ENCODE peak calls at places on chromosome 19, in six cellular contexts. M is mesendoderm, G is H1, Z is IMR-90, Y is neuronal stem cell, H is trophoblast cell. N is an unnamed sample.

GRCh38 chr19:29512748-29513147 is 13.0 kb upstream of the VSTM2B start:
- DNase-seq in M (no peak), G (no peak), Z (no peak), Y (no peak), H (no peak), N (no peak)

GRCh38 chr19:13574933-13575332 is 68.7 kb upstream of the CACNA1A start:
- DNase-seq in M (peak; percentile 36), G (no peak), Z (peak; percentile 39), Y (no peak), H (no peak), N (peak; percentile 45)

GRCh38 chr19:51595190-51595589 is 24.1 kb downstream of the ZNF175 start:
- DNase-seq in M (no peak), G (no peak), Z (no peak), Y (no peak), H (no peak), N (no peak)

GRCh38 chr19:19064811-19065745 is 1.3 kb downstream of the SLC25A42 start:
- DNase-seq in M (no peak), G (no peak), Z (no peak), Y (no peak), H (no peak), N (no peak)

GRCh38 chr19:24140099-24140498 is 53.1 kb downstream of the ZNF254 start:
- DNase-seq in M (no peak), G (no peak), Z (peak; percentile 96), Y (no peak), H (peak; percentile 49), N (no peak)

GRCh38 chr19:46639356-46640061 is 3.5 kb upstream of the GNG8 start:
- DNase-seq in M (peak; percentile 74), G (no peak), Z (peak; percentile 58), Y (no peak), H (no peak), N (no peak)

GRCh38 chr19:30093966-30094770 is 152.1 kb downstream of the URI1 start:
- DNase-seq in M (no peak), G (no peak), Z (no peak), Y (no peak), H (no peak), N (no peak)

GRCh38 chr19:18701250-18701608 is 17.7 kb downstream of the CRTC1 start:
- DNase-seq in M (no peak), G (no peak), Z (no peak), Y (no peak), H (no peak), N (no peak)

GRCh38 chr19:46967578-46968018 is 52.0 kb upstream of the NPAS1 start:
- DNase-seq in M (no peak), G (no peak), Z (no peak), Y (no peak), H (no peak), N (no peak)

GRCh38 chr19:8973501-8974091 is 36.6 kb downstream of the MUC16 start:
- DNase-seq in M (peak; percentile 40), G (no peak), Z (no peak), Y (no peak), H (peak; percentile 13), N (no peak)

GRCh38 chr19:40006273-40006691 is 9.4 kb downstream of the ZNF546 start:
- DNase-seq in M (no peak), G (no peak), Z (peak; percentile 95), Y (no peak), H (no peak), N (no peak)

GRCh38 chr19:39996218-39996810 is 546 bp upstream of the ZNF546 start:
- DNase-seq in M (no peak), G (no peak), Z (peak; percentile 70), Y (no peak), H (no peak), N (no peak)

GRCh38 chr19:46821512-46822359 is 28.9 kb downstream of the AP2S1 start:
- DNase-seq in M (no peak), G (no peak), Z (no peak), Y (no peak), H (no peak), N (peak; percentile 41)

GRCh38 chr19:18456974-18457373 is 19.0 kb upstream of the ISYNA1 start:
- DNase-seq in M (no peak), G (no peak), Z (no peak), Y (no peak), H (no peak), N (no peak)

GRCh38 chr19:7806876-7807275 is 23.1 kb upstream of the EVI5L start:
- DNase-seq in M (no peak), G (no peak), Z (no peak), Y (no peak), H (peak; percentile 89), N (no peak)

GRCh38 chr19:10112895-10113591 is 1.6 kb downstream of the P2RY11 start:
- DNase-seq in M (peak; percentile 78), G (no peak), Z (no peak), Y (no peak), H (peak; percentile 37), N (peak; percentile 87)

GRCh38 chr19:13765395-13766094 is 1.2 kb downstream of the MRI1 start:
- DNase-seq in M (peak; percentile 42), G (no peak), Z (no peak), Y (no peak), H (peak; percentile 32), N (peak; percentile 34)

GRCh38 chr19:55086730-55087541 is 11.3 kb downstream of the EPS8L1 start:
- DNase-seq in M (peak; percentile 98), G (peak; percentile 88), Z (peak; percentile 91), Y (peak; percentile 99), H (peak; percentile 57), N (peak; percentile 98)

GRCh38 chr19:40279120-40279551 is 6.0 kb downstream of the AKT2 start:
- DNase-seq in M (no peak), G (no peak), Z (peak; percentile 38), Y (no peak), H (no peak), N (no peak)

GRCh38 chr19:51714848-51715247 is 8.9 kb downstream of the HAS1 start:
- DNase-seq in M (no peak), G (no peak), Z (no peak), Y (no peak), H (no peak), N (no peak)

GRCh38 chr19:36139473-36140288 is at the start of gene CAPNS1:
- DNase-seq in M (peak; percentile 98), G (peak; percentile 91), Z (peak; percentile 93), Y (peak; percentile 97), H (peak; percentile 99), N (peak; percentile 98)

GRCh38 chr19:4976412-4977298 is 7.7 kb downstream of the KDM4B start:
- DNase-seq in M (peak; percentile 82), G (no peak), Z (peak; percentile 98), Y (no peak), H (peak; percentile 84), N (peak; percentile 64)

GRCh38 chr19:3507371-3508120 is 1.4 kb downstream of the FZR1 start:
- DNase-seq in M (peak; percentile 69), G (no peak), Z (no peak), Y (no peak), H (peak; percentile 42), N (peak; percentile 79)
- H3K23ac ChIP-seq in M (no peak overlapping the region), G (peak overlapping the region; percentile 28), Z (peak overlapping the region; percentile 82), Y (peak overlapping the region; percentile 85), H (no peak overlapping the region), N (no peak overlapping the region)

DNA sequence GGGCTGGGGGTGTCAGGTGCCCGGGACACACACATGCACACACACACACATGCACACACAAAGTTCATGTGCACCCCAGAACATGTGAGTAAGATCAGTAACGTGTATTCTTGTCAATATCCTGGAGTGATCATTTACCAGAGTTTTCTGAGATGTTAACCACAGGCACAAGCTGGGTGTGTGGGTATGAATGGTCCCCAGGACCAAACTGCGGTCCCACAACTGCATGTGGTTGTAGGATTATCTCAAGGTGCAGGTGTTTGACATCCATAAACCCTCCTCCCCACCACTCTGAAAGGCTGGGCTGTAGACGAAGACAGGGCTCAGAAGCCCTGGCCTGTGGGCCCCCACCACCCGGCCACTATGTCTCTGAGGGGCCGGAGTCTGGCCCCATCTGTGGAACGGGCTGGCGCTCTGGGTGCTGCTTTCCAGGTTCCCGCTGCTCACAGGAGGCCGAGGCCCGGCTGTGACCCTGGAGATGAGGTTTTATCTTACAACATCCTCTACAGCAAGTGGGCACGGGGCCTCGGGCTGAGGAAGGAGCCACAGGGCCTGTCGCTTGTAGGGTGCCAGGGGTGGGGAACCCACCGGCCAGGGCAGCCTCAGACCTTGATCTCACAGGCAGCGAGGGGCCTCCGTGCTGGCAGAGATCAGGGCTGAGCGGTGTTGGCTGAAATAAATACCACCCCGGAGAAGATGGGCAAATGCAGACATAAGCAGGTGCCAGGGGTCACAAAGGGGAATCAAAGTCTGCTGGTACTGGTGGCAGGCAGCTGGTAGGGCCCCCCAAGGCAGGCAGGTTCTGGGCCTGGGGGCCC is 4.3 kb downstream of the F2RL3 start:
- DNase-seq in M (no peak), G (no peak), Z (no peak), Y (no peak), H (no peak), N (no peak)
- H3K4me2 ChIP-seq in M (no peak overlapping the region), G (no peak overlapping the region), Z (no peak overlapping the region), Y (no peak overlapping the region), H (no peak overlapping the region), N (no peak overlapping the region)

GRCh38 chr19:38025908-38026307 is 118.9 kb downstream of the SIPA1L3 start:
- DNase-seq in M (no peak), G (no peak), Z (no peak), Y (no peak), H (no peak), N (no peak)

GRCh38 chr19:38023245-38023644 is 116.2 kb downstream of the SIPA1L3 start:
- DNase-seq in M (no peak), G (no peak), Z (peak; percentile 67), Y (no peak), H (no peak), N (no peak)

GRCh38 chr19:38021356-38021755 is 114.3 kb downstream of the SIPA1L3 start:
- DNase-seq in M (no peak), G (no peak), Z (peak; percentile 54), Y (no peak), H (no peak), N (no peak)

GRCh38 chr19:38023661-38024574 is 116.9 kb downstream of the SIPA1L3 start:
- DNase-seq in M (no peak), G (no peak), Z (no peak), Y (no peak), H (no peak), N (no peak)

GRCh38 chr19:38024991-38025716 is 118.1 kb downstream of the SIPA1L3 start:
- DNase-seq in M (peak; percentile 70), G (no peak), Z (no peak), Y (no peak), H (no peak), N (peak; percentile 83)
- H4K8ac ChIP-seq in M (no peak overlapping the region), G (no peak overlapping the region), Z (no peak overlapping the region), Y (no peak overlapping the region), H (peak overlapping the region; percentile 8), N (no peak overlapping the region)

DNA sequence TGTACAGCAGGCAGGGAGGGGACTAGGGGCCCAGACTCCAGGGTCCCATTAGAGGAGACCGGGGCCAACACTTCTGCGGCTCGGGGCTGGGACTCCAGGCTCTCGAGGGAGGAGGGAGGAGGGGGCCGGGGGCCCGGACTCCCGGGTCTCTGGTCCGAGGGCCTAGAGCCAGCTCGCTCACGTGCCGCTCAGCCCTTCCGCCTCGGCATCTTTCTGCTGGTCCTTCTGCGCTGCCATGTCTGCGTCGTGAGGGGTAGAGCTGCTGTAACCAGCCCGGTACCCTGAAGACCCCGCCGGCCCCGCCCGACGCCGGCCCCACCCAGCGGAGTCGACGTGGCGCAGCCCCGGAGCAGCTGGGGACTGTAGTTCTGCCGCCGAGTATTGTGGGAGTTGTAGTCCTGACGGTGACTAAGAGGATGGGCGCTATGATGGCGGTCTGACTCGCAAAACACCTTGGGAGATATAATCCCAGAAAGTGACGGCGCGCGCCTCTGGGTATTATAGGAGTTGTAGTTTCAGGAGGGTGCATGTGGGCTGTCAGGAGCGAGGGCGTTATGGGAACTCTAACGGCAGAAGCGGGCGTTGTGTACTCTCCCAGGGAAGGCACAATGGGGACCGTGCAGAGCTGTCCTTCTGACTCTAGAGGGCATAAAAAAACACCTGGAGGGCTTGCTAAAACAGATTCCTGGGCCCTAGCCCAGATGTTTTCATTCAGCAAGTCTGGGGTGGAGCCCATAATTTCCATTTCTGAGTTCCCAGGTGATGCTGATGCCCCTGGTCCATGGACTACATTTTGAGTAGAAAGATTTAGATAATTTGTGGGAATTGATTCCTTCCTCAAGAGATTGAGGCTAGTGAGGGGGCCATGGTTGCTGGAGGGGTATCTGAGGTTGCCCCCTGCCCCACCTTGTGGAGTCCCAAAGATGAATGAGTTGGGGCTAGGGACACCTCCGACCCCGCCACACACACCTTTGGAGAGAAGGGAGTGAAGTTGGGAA is at the start of gene RABAC1:
- DNase-seq in M (peak; percentile 98), G (peak; percentile 79), Z (peak; percentile 91), Y (peak; percentile 90), H (peak; percentile 96), N (peak; percentile 98)
- H3K23ac ChIP-seq in M (peak within 1 kb of the TSS; percentile 66), G (no peak within 1 kb of the TSS), Z (peak within 1 kb of the TSS; percentile 99), Y (peak within 1 kb of the TSS; percentile 95), H (no peak within 1 kb of the TSS), N (no peak within 1 kb of the TSS)